ENCODE peak calls at places on chromosome 4, in six cellular contexts. One of them, this sample, is unnamed.

GRCh38 chr4:146520894-146521542 is 722 bp downstream of the SLC10A7 start:
- DNase-seq in choroid plexus epithelial cell: peak
- DNase-seq in left ventricle myocardium inferior: no peak
- DNase-seq in ascending aorta: no peak
- DNase-seq in GM20000: peak
- DNase-seq in fibroblast of mammary gland: peak
- DNase-seq in this sample: no peak

GRCh38 chr4:114384629-114385028 is 214.0 kb upstream of the UGT8 start:
- DNase-seq in GM20000: peak
- DNase-seq in choroid plexus epithelial cell: peak
- DNase-seq in ascending aorta: no peak
- DNase-seq in left ventricle myocardium inferior: no peak
- DNase-seq in fibroblast of mammary gland: peak
- DNase-seq in this sample: no peak

GRCh38 chr4:24973471-24974251 is 57.1 kb downstream of the LGI2 start:
- DNase-seq in fibroblast of mammary gland: no peak
- DNase-seq in left ventricle myocardium inferior: peak
- DNase-seq in choroid plexus epithelial cell: no peak
- DNase-seq in GM20000: no peak
- DNase-seq in ascending aorta: peak
- DNase-seq in this sample: no peak

GRCh38 chr4:3266076-3266475 is 17.1 kb downstream of the MSANTD1 start:
- DNase-seq in ascending aorta: no peak
- DNase-seq in GM20000: no peak
- DNase-seq in left ventricle myocardium inferior: no peak
- DNase-seq in choroid plexus epithelial cell: no peak
- DNase-seq in fibroblast of mammary gland: no peak
- DNase-seq in this sample: peak

GRCh38 chr4:88585908-88586307 is 6.4 kb upstream of the HERC3 start:
- DNase-seq in GM20000: no peak
- DNase-seq in ascending aorta: no peak
- DNase-seq in fibroblast of mammary gland: no peak
- DNase-seq in choroid plexus epithelial cell: no peak
- DNase-seq in left ventricle myocardium inferior: no peak
- DNase-seq in this sample: no peak

GRCh38 chr4:56440983-56441382 is 4.9 kb downstream of the PAICS start:
- DNase-seq in choroid plexus epithelial cell: no peak
- DNase-seq in left ventricle myocardium inferior: no peak
- DNase-seq in GM20000: no peak
- DNase-seq in fibroblast of mammary gland: no peak
- DNase-seq in ascending aorta: no peak
- DNase-seq in this sample: no peak

GRCh38 chr4:70925899-70926635 is 23.9 kb downstream of the MOB1B start:
- DNase-seq in GM20000: peak
- DNase-seq in ascending aorta: no peak
- DNase-seq in choroid plexus epithelial cell: no peak
- DNase-seq in left ventricle myocardium inferior: no peak
- DNase-seq in fibroblast of mammary gland: no peak
- DNase-seq in this sample: no peak

GRCh38 chr4:175309041-175309440 is 390.9 kb downstream of the ADAM29 start:
- DNase-seq in left ventricle myocardium inferior: no peak
- DNase-seq in ascending aorta: no peak
- DNase-seq in GM20000: no peak
- DNase-seq in fibroblast of mammary gland: peak
- DNase-seq in choroid plexus epithelial cell: no peak
- DNase-seq in this sample: no peak

GRCh38 chr4:184383497-184384055 is 90.8 kb downstream of the IRF2 start:
- DNase-seq in ascending aorta: peak
- DNase-seq in choroid plexus epithelial cell: peak
- DNase-seq in fibroblast of mammary gland: peak
- DNase-seq in GM20000: no peak
- DNase-seq in left ventricle myocardium inferior: no peak
- DNase-seq in this sample: no peak

GRCh38 chr4:98963538-98964433 is 31.7 kb upstream of the METAP1 start:
- DNase-seq in fibroblast of mammary gland: peak
- DNase-seq in left ventricle myocardium inferior: no peak
- DNase-seq in choroid plexus epithelial cell: no peak
- DNase-seq in GM20000: no peak
- DNase-seq in ascending aorta: no peak
- DNase-seq in this sample: no peak

GRCh38 chr4:38930199-38930598 is 62.6 kb downstream of the FAM114A1 start:
- DNase-seq in left ventricle myocardium inferior: no peak
- DNase-seq in fibroblast of mammary gland: no peak
- DNase-seq in GM20000: peak
- DNase-seq in ascending aorta: no peak
- DNase-seq in choroid plexus epithelial cell: no peak
- DNase-seq in this sample: no peak

GRCh38 chr4:2803624-2804448 is 11.0 kb downstream of the SH3BP2 start:
- DNase-seq in GM20000: no peak
- DNase-seq in ascending aorta: no peak
- DNase-seq in fibroblast of mammary gland: no peak
- DNase-seq in choroid plexus epithelial cell: no peak
- DNase-seq in left ventricle myocardium inferior: peak
- DNase-seq in this sample: peak

GRCh38 chr4:113952452-113953029 is 26.9 kb downstream of the ARSJ start:
- DNase-seq in left ventricle myocardium inferior: no peak
- DNase-seq in choroid plexus epithelial cell: peak
- DNase-seq in ascending aorta: no peak
- DNase-seq in fibroblast of mammary gland: peak
- DNase-seq in GM20000: peak
- DNase-seq in this sample: no peak

GRCh38 chr4:4852591-4853362 is 6.7 kb upstream of the MSX1 start:
- DNase-seq in GM20000: peak
- DNase-seq in choroid plexus epithelial cell: peak
- DNase-seq in left ventricle myocardium inferior: no peak
- DNase-seq in ascending aorta: peak
- DNase-seq in fibroblast of mammary gland: peak
- DNase-seq in this sample: no peak

GRCh38 chr4:103375278-103375677 is 177.1 kb upstream of the CENPE start:
- DNase-seq in ascending aorta: no peak
- DNase-seq in GM20000: no peak
- DNase-seq in left ventricle myocardium inferior: no peak
- DNase-seq in fibroblast of mammary gland: peak
- DNase-seq in choroid plexus epithelial cell: peak
- DNase-seq in this sample: no peak

GRCh38 chr4:34850983-34851382 is 1393.3 kb downstream of the ARAP2 start:
- DNase-seq in left ventricle myocardium inferior: no peak
- DNase-seq in fibroblast of mammary gland: peak
- DNase-seq in choroid plexus epithelial cell: peak
- DNase-seq in GM20000: no peak
- DNase-seq in ascending aorta: no peak
- DNase-seq in this sample: no peak

GRCh38 chr4:141463678-141464077 is 172.7 kb upstream of the IL15 start:
- DNase-seq in ascending aorta: no peak
- DNase-seq in fibroblast of mammary gland: no peak
- DNase-seq in GM20000: no peak
- DNase-seq in choroid plexus epithelial cell: no peak
- DNase-seq in left ventricle myocardium inferior: no peak
- DNase-seq in this sample: no peak

GRCh38 chr4:87038837-87039715 is 104.3 kb downstream of the AFF1 start:
- DNase-seq in GM20000: no peak
- DNase-seq in ascending aorta: peak
- DNase-seq in left ventricle myocardium inferior: peak
- DNase-seq in choroid plexus epithelial cell: peak
- DNase-seq in fibroblast of mammary gland: peak
- DNase-seq in this sample: no peak

GRCh38 chr4:153126137-153126536 is 78.1 kb upstream of the TRIM2 start:
- DNase-seq in fibroblast of mammary gland: no peak
- DNase-seq in choroid plexus epithelial cell: no peak
- DNase-seq in GM20000: no peak
- DNase-seq in left ventricle myocardium inferior: no peak
- DNase-seq in ascending aorta: no peak
- DNase-seq in this sample: no peak

DNA sequence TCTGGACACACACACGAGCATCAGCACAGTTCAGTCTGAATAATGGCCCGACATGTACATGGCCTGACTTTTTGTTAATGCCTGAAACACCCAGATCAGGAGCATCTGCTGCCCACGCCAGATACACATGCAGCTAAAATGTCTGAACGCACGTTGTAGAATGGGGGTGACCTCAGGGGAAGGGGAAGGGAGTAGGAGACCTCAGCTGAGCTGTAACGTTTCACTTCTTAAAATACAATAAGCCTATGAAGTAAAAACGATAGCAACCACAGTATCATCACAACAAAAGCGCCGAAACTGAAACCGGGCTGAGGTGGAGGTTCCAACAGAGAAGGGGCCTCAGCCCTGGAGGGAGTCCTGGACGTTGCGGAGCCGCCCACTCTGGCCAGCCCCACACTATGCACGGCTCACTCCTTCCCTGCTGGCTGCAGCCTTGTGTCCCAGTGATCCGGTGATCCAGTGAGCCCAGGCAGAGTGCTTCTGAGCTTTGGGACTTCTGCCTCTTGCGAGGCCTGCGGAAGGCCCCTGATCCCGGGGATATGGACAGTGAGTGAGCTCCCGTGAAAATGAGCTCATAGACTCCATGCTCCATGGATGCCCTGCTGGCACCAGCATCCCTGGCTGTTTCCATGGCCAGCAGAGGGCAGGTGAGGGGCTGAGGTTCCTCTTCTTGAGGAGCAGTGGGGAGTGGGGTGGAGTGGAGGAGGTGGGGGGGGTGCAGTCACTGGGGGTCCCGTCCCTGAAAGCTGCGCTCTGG is 52.0 kb downstream of the HMX1 start:
- DNase-seq in choroid plexus epithelial cell: no peak
- DNase-seq in GM20000: no peak
- DNase-seq in ascending aorta: peak
- DNase-seq in fibroblast of mammary gland: no peak
- DNase-seq in left ventricle myocardium inferior: no peak
- DNase-seq in this sample: no peak
- TF ChIP-seq CTCF in choroid plexus epithelial cell: no peak
- TF ChIP-seq CTCF in GM20000: no peak
- TF ChIP-seq CTCF in ascending aorta: no peak
- TF ChIP-seq CTCF in fibroblast of mammary gland: no peak
- TF ChIP-seq CTCF in left ventricle myocardium inferior: no peak
- TF ChIP-seq CTCF in this sample: no peak

DNA sequence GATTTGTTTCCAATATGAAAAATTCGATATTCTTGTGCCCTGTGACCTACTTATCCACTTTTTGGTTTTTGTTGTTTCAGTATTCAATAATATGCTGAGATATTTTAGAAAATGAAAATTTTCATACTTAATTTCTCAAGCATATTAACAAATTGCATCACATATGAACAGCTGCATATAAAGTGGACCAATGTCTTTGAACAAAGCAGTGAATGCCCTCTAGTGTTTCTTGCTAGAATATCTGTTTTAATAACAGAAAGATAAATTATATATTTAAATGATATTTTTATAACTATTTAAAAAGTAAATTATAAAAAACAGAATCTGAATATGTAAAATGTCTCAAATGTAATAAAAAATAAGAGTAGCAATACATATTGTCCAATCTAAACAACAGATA is 31.7 kb upstream of the INTU start:
- DNase-seq in GM20000: no peak
- DNase-seq in left ventricle myocardium inferior: no peak
- DNase-seq in fibroblast of mammary gland: peak
- DNase-seq in ascending aorta: no peak
- DNase-seq in choroid plexus epithelial cell: peak
- DNase-seq in this sample: no peak
- TF ChIP-seq CTCF in GM20000: no peak
- TF ChIP-seq CTCF in left ventricle myocardium inferior: peak
- TF ChIP-seq CTCF in fibroblast of mammary gland: peak
- TF ChIP-seq CTCF in ascending aorta: no peak
- TF ChIP-seq CTCF in choroid plexus epithelial cell: peak
- TF ChIP-seq CTCF in this sample: no peak

GRCh38 chr4:55001538-55001937 is 123.9 kb downstream of the KDR start:
- DNase-seq in GM20000: no peak
- DNase-seq in ascending aorta: no peak
- DNase-seq in left ventricle myocardium inferior: no peak
- DNase-seq in fibroblast of mammary gland: no peak
- DNase-seq in choroid plexus epithelial cell: peak
- DNase-seq in this sample: no peak

GRCh38 chr4:55002431-55002830 is 123.0 kb downstream of the KDR start:
- DNase-seq in choroid plexus epithelial cell: no peak
- DNase-seq in GM20000: no peak
- DNase-seq in fibroblast of mammary gland: no peak
- DNase-seq in ascending aorta: no peak
- DNase-seq in left ventricle myocardium inferior: no peak
- DNase-seq in this sample: no peak

GRCh38 chr4:55004831-55005230 is 120.6 kb downstream of the KDR start:
- DNase-seq in left ventricle myocardium inferior: no peak
- DNase-seq in ascending aorta: no peak
- DNase-seq in choroid plexus epithelial cell: peak
- DNase-seq in fibroblast of mammary gland: peak
- DNase-seq in GM20000: no peak
- DNase-seq in this sample: no peak

GRCh38 chr4:54998991-54999390 is 126.4 kb downstream of the KDR start:
- DNase-seq in GM20000: no peak
- DNase-seq in left ventricle myocardium inferior: no peak
- DNase-seq in ascending aorta: no peak
- DNase-seq in choroid plexus epithelial cell: peak
- DNase-seq in fibroblast of mammary gland: peak
- DNase-seq in this sample: no peak
- TF ChIP-seq CTCF in GM20000: no peak
- TF ChIP-seq CTCF in left ventricle myocardium inferior: peak
- TF ChIP-seq CTCF in ascending aorta: no peak
- TF ChIP-seq CTCF in choroid plexus epithelial cell: peak
- TF ChIP-seq CTCF in fibroblast of mammary gland: peak
- TF ChIP-seq CTCF in this sample: peak

GRCh38 chr4:13908455-13908854 is 280.9 kb upstream of the BOD1L1 start:
- DNase-seq in ascending aorta: no peak
- DNase-seq in left ventricle myocardium inferior: no peak
- DNase-seq in GM20000: no peak
- DNase-seq in choroid plexus epithelial cell: no peak
- DNase-seq in fibroblast of mammary gland: peak
- DNase-seq in this sample: no peak

GRCh38 chr4:13910556-13910955 is 283.0 kb upstream of the BOD1L1 start:
- DNase-seq in GM20000: no peak
- DNase-seq in left ventricle myocardium inferior: no peak
- DNase-seq in fibroblast of mammary gland: peak
- DNase-seq in ascending aorta: no peak
- DNase-seq in choroid plexus epithelial cell: no peak
- DNase-seq in this sample: no peak

GRCh38 chr4:13905543-13905942 is 278.0 kb upstream of the BOD1L1 start:
- DNase-seq in fibroblast of mammary gland: peak
- DNase-seq in left ventricle myocardium inferior: no peak
- DNase-seq in choroid plexus epithelial cell: peak
- DNase-seq in GM20000: no peak
- DNase-seq in ascending aorta: no peak
- DNase-seq in this sample: no peak

GRCh38 chr4:13906727-13907126 is 279.2 kb upstream of the BOD1L1 start:
- DNase-seq in ascending aorta: no peak
- DNase-seq in GM20000: no peak
- DNase-seq in left ventricle myocardium inferior: no peak
- DNase-seq in fibroblast of mammary gland: no peak
- DNase-seq in choroid plexus epithelial cell: peak
- DNase-seq in this sample: no peak

DNA sequence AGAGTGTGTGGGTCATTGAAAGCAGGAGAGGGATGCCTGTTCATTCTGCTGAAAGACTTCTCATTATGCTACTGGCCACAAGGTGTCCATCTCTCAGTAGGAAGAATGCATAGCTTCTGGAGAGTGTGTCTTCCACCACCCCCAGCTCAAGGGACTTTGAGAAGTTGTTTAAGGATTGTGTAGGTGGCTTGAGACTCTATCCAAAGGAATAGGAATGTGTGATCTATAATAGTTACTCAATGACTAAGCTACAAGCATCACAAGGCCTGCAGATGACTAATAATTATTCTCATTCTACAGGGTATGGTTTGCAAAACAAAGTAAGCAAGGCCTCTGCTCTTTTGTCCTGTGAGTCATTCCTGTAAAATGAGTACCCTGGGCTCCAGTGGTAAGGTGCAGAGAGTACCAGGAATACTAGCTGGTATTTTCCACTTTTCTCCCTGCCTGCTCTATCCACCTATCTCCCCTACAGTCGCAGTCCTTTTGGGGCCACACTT is 279.8 kb upstream of the BOD1L1 start:
- DNase-seq in choroid plexus epithelial cell: peak
- DNase-seq in GM20000: no peak
- DNase-seq in left ventricle myocardium inferior: no peak
- DNase-seq in ascending aorta: no peak
- DNase-seq in fibroblast of mammary gland: peak
- DNase-seq in this sample: no peak
- TF ChIP-seq CTCF in choroid plexus epithelial cell: peak
- TF ChIP-seq CTCF in GM20000: no peak
- TF ChIP-seq CTCF in left ventricle myocardium inferior: peak
- TF ChIP-seq CTCF in ascending aorta: no peak
- TF ChIP-seq CTCF in fibroblast of mammary gland: peak
- TF ChIP-seq CTCF in this sample: no peak